ENCODE peak calls at places on chromosomes 4 and X, in four cellular contexts. One of them, this sample, is unnamed.

GRCh38 chrX:97639526-97639925 is 755.8 kb downstream of the RPA4 start:
- DNase-seq in small intestine: no peak
- DNase-seq in tibial artery: no peak
- DNase-seq in cardiac muscle cell: peak; percentile 37
- DNase-seq in this sample: peak; percentile 47

GRCh38 chrX:102154218-102154860 is 1.4 kb downstream of the BEX5 start:
- DNase-seq in small intestine: no peak
- DNase-seq in tibial artery: no peak
- DNase-seq in cardiac muscle cell: peak; percentile 5
- DNase-seq in this sample: no peak

GRCh38 chr4:6449746-6450369 is 22.6 kb downstream of the PPP2R2C start:
- DNase-seq in small intestine: no peak
- DNase-seq in tibial artery: no peak
- DNase-seq in cardiac muscle cell: no peak
- DNase-seq in this sample: no peak

GRCh38 chr4:70902577-70903281 is 560 bp downstream of the MOB1B start:
- DNase-seq in small intestine: no peak
- DNase-seq in tibial artery: no peak
- DNase-seq in cardiac muscle cell: no peak
- DNase-seq in this sample: no peak

GRCh38 chrX:9911479-9911878 is 55.7 kb upstream of the CLDN34 start:
- DNase-seq in small intestine: no peak
- DNase-seq in tibial artery: no peak
- DNase-seq in cardiac muscle cell: no peak
- DNase-seq in this sample: no peak

GRCh38 chr4:84529169-84529751 is 30.2 kb upstream of the NKX6-1 start:
- DNase-seq in small intestine: peak; percentile 14
- DNase-seq in tibial artery: no peak
- DNase-seq in cardiac muscle cell: peak; percentile 57
- DNase-seq in this sample: peak; percentile 31

GRCh38 chr4:4857809-4858508 is 1.5 kb upstream of the MSX1 start:
- DNase-seq in small intestine: no peak
- DNase-seq in tibial artery: no peak
- DNase-seq in cardiac muscle cell: no peak
- DNase-seq in this sample: no peak

GRCh38 chr4:112514449-112515277 is 1.3 kb downstream of the NEUROG2 start:
- DNase-seq in small intestine: no peak
- DNase-seq in tibial artery: no peak
- DNase-seq in cardiac muscle cell: no peak
- DNase-seq in this sample: no peak

GRCh38 chr4:159179310-159179958 is 76.6 kb downstream of the RAPGEF2 start:
- DNase-seq in small intestine: no peak
- DNase-seq in tibial artery: no peak
- DNase-seq in cardiac muscle cell: peak; percentile 5
- DNase-seq in this sample: no peak

GRCh38 chr4:14301993-14302392 is 674.5 kb upstream of the BOD1L1 start:
- DNase-seq in small intestine: no peak
- DNase-seq in tibial artery: no peak
- DNase-seq in cardiac muscle cell: no peak
- DNase-seq in this sample: no peak

GRCh38 chrX:12679522-12679921 is 111.7 kb upstream of the PRPS2 start:
- DNase-seq in small intestine: no peak
- DNase-seq in tibial artery: no peak
- DNase-seq in cardiac muscle cell: no peak
- DNase-seq in this sample: no peak

DNA sequence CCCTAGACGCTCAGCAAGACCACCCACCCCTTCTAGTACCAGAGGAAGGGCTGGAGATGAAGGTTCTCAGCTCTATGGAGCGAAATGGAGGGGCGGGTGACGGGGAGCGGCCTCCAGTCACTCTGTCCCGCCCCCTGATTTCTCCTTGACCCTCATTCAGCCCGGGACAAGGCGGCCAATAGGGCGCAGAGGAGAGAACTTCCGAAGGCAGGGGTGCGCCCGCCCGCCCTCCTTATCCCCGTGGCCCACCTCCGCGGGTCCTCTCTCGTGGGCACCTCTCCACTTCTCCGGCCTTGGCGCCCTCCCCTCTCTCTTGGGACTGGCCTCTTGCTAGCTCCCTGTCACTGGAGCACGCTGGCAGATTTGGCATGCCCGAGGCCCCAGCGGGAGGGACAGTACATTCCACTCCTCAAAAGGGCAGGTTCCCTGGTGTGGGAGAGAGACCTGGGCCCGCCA is 1.1 kb upstream of the SEPTIN6 start:
- DNase-seq in small intestine: no peak
- DNase-seq in tibial artery: no peak
- DNase-seq in cardiac muscle cell: peak; percentile 39
- DNase-seq in this sample: no peak
- H3K4me3 ChIP-seq in small intestine: no peak overlapping the region
- H3K4me3 ChIP-seq in tibial artery: peak overlapping the region; percentile 70
- H3K4me3 ChIP-seq in cardiac muscle cell: peak overlapping the region; percentile 76
- H3K4me3 ChIP-seq in this sample: peak overlapping the region; percentile 61

GRCh38 chrX:50068293-50068568 is 132.6 kb downstream of the AKAP4 start:
- DNase-seq in small intestine: peak; percentile 70
- DNase-seq in tibial artery: no peak
- DNase-seq in cardiac muscle cell: no peak
- DNase-seq in this sample: no peak
- H3K4me3 ChIP-seq in small intestine: no peak overlapping the region
- H3K4me3 ChIP-seq in tibial artery: no peak overlapping the region
- H3K4me3 ChIP-seq in cardiac muscle cell: no peak overlapping the region
- H3K4me3 ChIP-seq in this sample: no peak overlapping the region

DNA sequence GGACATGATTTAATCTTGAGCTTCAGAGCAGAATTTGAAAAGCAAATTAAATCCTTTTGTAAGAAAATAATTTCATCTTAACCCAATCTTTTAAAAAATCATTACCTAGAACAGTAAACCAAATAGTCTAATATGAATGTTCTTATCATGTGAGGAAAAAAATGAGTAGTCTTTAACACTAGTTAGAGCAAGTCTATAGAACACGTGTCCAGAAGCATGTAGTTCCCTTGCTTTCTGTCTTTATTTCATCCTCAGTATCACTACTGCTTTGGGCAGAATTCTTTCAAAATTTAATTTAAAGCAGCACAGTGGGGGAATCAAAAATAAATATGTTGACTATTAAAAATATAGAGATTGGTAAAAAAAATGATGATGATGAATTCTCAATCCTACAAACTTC is 2.1 kb downstream of the RBM47 start:
- DNase-seq in small intestine: no peak
- DNase-seq in tibial artery: no peak
- DNase-seq in cardiac muscle cell: no peak
- DNase-seq in this sample: no peak
- H3K4me3 ChIP-seq in small intestine: no peak overlapping the region
- H3K4me3 ChIP-seq in tibial artery: no peak overlapping the region
- H3K4me3 ChIP-seq in cardiac muscle cell: no peak overlapping the region
- H3K4me3 ChIP-seq in this sample: no peak overlapping the region

GRCh38 chrX:65751511-65751910 is 84.1 kb downstream of the MSN start:
- DNase-seq in small intestine: no peak
- DNase-seq in tibial artery: no peak
- DNase-seq in cardiac muscle cell: no peak
- DNase-seq in this sample: no peak
- H3K4me3 ChIP-seq in small intestine: no peak overlapping the region
- H3K4me3 ChIP-seq in tibial artery: no peak overlapping the region
- H3K4me3 ChIP-seq in cardiac muscle cell: no peak overlapping the region
- H3K4me3 ChIP-seq in this sample: no peak overlapping the region

GRCh38 chrX:69073241-69073640 is 92.0 kb downstream of the PJA1 start:
- DNase-seq in small intestine: no peak
- DNase-seq in tibial artery: no peak
- DNase-seq in cardiac muscle cell: no peak
- DNase-seq in this sample: no peak

GRCh38 chrX:69073721-69074120 is 91.5 kb downstream of the PJA1 start:
- DNase-seq in small intestine: no peak
- DNase-seq in tibial artery: no peak
- DNase-seq in cardiac muscle cell: no peak
- DNase-seq in this sample: no peak

GRCh38 chrX:69072486-69073006 is 92.7 kb downstream of the PJA1 start:
- DNase-seq in small intestine: no peak
- DNase-seq in tibial artery: no peak
- DNase-seq in cardiac muscle cell: no peak
- DNase-seq in this sample: no peak

GRCh38 chrX:69076084-69076483 is 89.2 kb downstream of the PJA1 start:
- DNase-seq in small intestine: no peak
- DNase-seq in tibial artery: no peak
- DNase-seq in cardiac muscle cell: no peak
- DNase-seq in this sample: no peak

DNA sequence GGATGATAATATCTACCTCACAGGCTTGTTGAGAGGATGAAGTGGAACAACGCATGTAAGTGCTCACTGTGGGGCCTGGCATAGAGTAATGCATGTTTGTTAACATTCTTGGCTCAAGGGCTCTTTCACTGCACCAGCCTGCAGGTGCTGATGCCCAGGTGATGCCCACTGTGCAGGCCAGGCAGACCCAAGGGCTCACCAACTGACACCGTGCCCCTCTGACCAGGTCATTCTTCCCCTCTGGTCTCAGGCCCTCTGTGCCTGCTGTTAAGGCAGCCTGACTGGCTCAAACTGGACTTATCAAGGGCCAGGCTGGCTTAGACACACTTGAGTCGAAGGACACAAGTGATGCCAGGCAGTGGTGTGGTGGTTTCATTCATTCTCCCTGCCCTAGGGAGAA is 90.5 kb downstream of the PJA1 start:
- DNase-seq in small intestine: no peak
- DNase-seq in tibial artery: no peak
- DNase-seq in cardiac muscle cell: no peak
- DNase-seq in this sample: no peak
- H3K4me3 ChIP-seq in small intestine: no peak overlapping the region
- H3K4me3 ChIP-seq in tibial artery: no peak overlapping the region
- H3K4me3 ChIP-seq in cardiac muscle cell: no peak overlapping the region
- H3K4me3 ChIP-seq in this sample: no peak overlapping the region

DNA sequence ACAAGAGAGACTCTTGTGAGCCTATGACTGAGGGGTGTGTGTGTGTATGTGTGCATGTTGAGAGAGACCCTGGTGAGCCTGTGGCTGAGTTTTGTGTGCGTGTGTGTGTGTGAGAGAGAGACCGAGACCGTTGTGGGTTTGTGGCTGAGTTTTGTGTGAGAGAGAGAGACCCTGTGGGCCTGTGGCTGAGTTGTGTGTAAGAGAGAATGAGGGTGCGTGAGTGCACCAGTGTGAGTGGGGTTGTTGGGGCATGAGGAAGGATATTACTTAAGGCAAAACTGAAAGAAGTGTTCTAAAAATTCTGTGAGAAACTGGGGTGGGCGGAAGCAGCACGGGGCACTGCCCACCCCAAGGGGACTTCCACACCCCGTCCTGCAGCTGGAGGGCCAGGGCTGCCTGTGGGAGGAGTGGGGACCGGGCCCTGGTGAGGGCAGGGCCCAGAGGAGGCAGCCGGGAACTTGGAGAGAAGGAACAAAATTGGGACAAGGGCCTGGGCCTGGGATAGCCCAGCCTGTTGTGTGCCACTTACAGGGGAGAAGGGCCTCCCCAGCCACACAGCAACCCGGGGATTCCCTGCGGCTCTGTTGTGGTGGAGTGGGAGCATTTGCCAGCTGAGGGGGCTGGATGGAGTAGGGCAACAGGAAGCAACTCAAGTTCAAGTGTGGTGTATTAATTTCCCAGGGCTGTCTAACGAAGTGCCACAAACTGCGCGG is 22.0 kb downstream of the TMEM131L start:
- DNase-seq in small intestine: no peak
- DNase-seq in tibial artery: no peak
- DNase-seq in cardiac muscle cell: no peak
- DNase-seq in this sample: peak; percentile 73
- H3K4me3 ChIP-seq in small intestine: no peak overlapping the region
- H3K4me3 ChIP-seq in tibial artery: peak overlapping the region; percentile 30
- H3K4me3 ChIP-seq in cardiac muscle cell: no peak overlapping the region
- H3K4me3 ChIP-seq in this sample: peak overlapping the region; percentile 33

GRCh38 chr4:180060159-180060889 is 2182.9 kb upstream of the TENM3 start:
- DNase-seq in small intestine: peak; percentile 42
- DNase-seq in tibial artery: no peak
- DNase-seq in cardiac muscle cell: peak; percentile 21
- DNase-seq in this sample: no peak
- H3K4me3 ChIP-seq in small intestine: no peak overlapping the region
- H3K4me3 ChIP-seq in tibial artery: no peak overlapping the region
- H3K4me3 ChIP-seq in cardiac muscle cell: peak overlapping the region; percentile 86
- H3K4me3 ChIP-seq in this sample: no peak overlapping the region

GRCh38 chr4:113761682-113762060 is at the start of gene CAMK2D:
- DNase-seq in small intestine: peak; percentile 91
- DNase-seq in tibial artery: peak; percentile 95
- DNase-seq in cardiac muscle cell: peak; percentile 86
- DNase-seq in this sample: peak; percentile 85
- H3K4me3 ChIP-seq in small intestine: peak within 1 kb of the TSS; percentile 81
- H3K4me3 ChIP-seq in tibial artery: peak within 1 kb of the TSS; percentile 90
- H3K4me3 ChIP-seq in cardiac muscle cell: peak within 1 kb of the TSS; percentile 77
- H3K4me3 ChIP-seq in this sample: peak within 1 kb of the TSS; percentile 77

DNA sequence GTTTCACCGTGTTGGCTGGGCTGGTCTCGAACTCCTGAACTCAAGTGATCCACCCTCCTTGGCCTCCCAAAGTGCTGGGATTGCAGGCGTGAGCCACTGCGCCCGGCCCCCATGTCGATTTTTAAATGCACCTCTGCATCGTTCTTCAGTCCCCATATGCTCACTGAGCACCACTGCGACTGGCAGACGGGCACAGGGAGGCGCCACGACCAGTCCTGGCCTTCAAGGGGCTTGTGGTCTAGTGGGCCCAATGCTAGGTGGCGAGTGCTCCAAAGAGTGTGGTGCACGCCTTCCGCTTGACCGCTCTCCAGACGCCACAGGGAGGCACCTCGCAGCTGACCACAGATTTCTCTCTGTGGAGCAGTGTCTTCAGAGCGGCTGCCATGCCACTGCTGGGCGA is 11.7 kb upstream of the MSANTD1 start:
- DNase-seq in small intestine: no peak
- DNase-seq in tibial artery: no peak
- DNase-seq in cardiac muscle cell: no peak
- DNase-seq in this sample: no peak
- H3K4me3 ChIP-seq in small intestine: no peak overlapping the region
- H3K4me3 ChIP-seq in tibial artery: no peak overlapping the region
- H3K4me3 ChIP-seq in cardiac muscle cell: no peak overlapping the region
- H3K4me3 ChIP-seq in this sample: no peak overlapping the region

DNA sequence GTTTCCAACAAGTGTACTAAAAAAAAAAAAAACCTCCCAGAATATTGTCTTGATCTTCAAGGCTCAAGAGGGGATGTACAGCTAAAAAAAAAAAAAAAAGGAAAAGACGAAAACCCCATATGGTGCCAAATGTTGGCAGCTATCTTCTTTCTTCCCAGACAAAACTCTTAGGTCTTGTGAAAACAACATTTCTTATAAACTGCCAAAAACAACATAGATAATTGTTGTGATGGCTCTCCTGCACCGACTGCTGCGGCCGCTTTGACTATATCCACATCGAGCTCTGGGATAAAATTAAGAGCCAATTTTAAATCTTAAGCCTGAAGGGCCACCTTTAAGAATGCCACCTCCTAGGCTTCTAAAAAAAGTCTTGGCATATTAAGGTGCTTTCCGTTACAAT is 23.5 kb downstream of the PDGFC start:
- DNase-seq in small intestine: no peak
- DNase-seq in tibial artery: no peak
- DNase-seq in cardiac muscle cell: no peak
- DNase-seq in this sample: no peak
- H3K4me3 ChIP-seq in small intestine: no peak overlapping the region
- H3K4me3 ChIP-seq in tibial artery: no peak overlapping the region
- H3K4me3 ChIP-seq in cardiac muscle cell: no peak overlapping the region
- H3K4me3 ChIP-seq in this sample: no peak overlapping the region

This sample was measured in Jurkat, Clone E6-1.